ENCODE peak calls at places on chromosomes 11 and 22, in eight cellular contexts. I is thoracic aorta; E is IMR-90; Q is aorta; Y is neural progenitor cell; H is Peyer's patch; P is CD4-positive, alpha-beta T cell; M is caudate nucleus. W is an unnamed sample.

GRCh38 chr11:1545432-1545831 is 26.6 kb downstream of the DUSP8 start:
- DNase-seq in I (no peak), E (no peak), Q (no peak), Y (no peak), H (no peak), P (no peak), M (no peak), W (no peak)

GRCh38 chr11:117918366-117919255 is 10.6 kb downstream of the TMPRSS13 start:
- DNase-seq in I (no peak), E (no peak), Q (no peak), Y (no peak), H (peak), P (no peak), M (no peak), W (no peak)

GRCh38 chr11:120952503-120953229 is 71.2 kb upstream of the TBCEL start:
- DNase-seq in I (peak), E (peak), Q (peak), Y (peak), H (peak), P (peak), M (peak), W (peak)

GRCh38 chr22:22410677-22411076 is 97.9 kb downstream of the ZNF280B start:
- DNase-seq in I (no peak), E (no peak), Q (no peak), Y (no peak), H (no peak), P (no peak), M (no peak), W (no peak)

GRCh38 chr11:69531071-69531716 is 49.7 kb downstream of the LINC01488 start:
- DNase-seq in I (no peak), E (no peak), Q (no peak), Y (no peak), H (no peak), P (no peak), M (no peak), W (no peak)

GRCh38 chr22:37906364-37907008 is 389 bp downstream of the MICALL1 start:
- DNase-seq in I (no peak), E (no peak), Q (no peak), Y (peak), H (peak), P (peak), M (no peak), W (no peak)

GRCh38 chr11:61828629-61829407 is 718 bp downstream of the FADS2 start:
- DNase-seq in I (no peak), E (no peak), Q (peak), Y (peak), H (peak), P (peak), M (no peak), W (no peak)

GRCh38 chr11:122784325-122785155 is 53.8 kb upstream of the CRTAM start:
- DNase-seq in I (peak), E (peak), Q (no peak), Y (no peak), H (no peak), P (no peak), M (no peak), W (no peak)

GRCh38 chr22:32842486-32842885 is 41.0 kb downstream of the TIMP3 start:
- DNase-seq in I (no peak), E (peak), Q (no peak), Y (no peak), H (no peak), P (no peak), M (no peak), W (no peak)

GRCh38 chr11:123775274-123775673 is 21.0 kb upstream of the OR6X1 start:
- DNase-seq in I (no peak), E (no peak), Q (no peak), Y (peak), H (no peak), P (no peak), M (no peak), W (no peak)

GRCh38 chr11:79081441-79082124 is 359.2 kb downstream of the TENM4 start:
- DNase-seq in I (no peak), E (peak), Q (no peak), Y (peak), H (no peak), P (no peak), M (peak), W (no peak)

GRCh38 chr11:110951609-110952008 is 239.4 kb upstream of the ARHGAP20 start:
- DNase-seq in I (no peak), E (no peak), Q (no peak), Y (no peak), H (no peak), P (no peak), M (no peak), W (no peak)

GRCh38 chr22:20117656-20118571 is 888 bp upstream of the TRMT2A start:
- DNase-seq in I (no peak), E (peak), Q (peak), Y (peak), H (no peak), P (peak), M (no peak), W (peak)

GRCh38 chr11:111555255-111555654 is 14.7 kb downstream of the LAYN start:
- DNase-seq in I (no peak), E (peak), Q (no peak), Y (no peak), H (no peak), P (no peak), M (no peak), W (no peak)

GRCh38 chr11:70872950-70873735 is 379.2 kb downstream of the SHANK2 start:
- DNase-seq in I (no peak), E (no peak), Q (no peak), Y (peak), H (no peak), P (no peak), M (no peak), W (no peak)

GRCh38 chr11:57213282-57214086 is 23.6 kb downstream of the APLNR start:
- DNase-seq in I (no peak), E (peak), Q (no peak), Y (peak), H (no peak), P (no peak), M (no peak), W (peak)

GRCh38 chr11:64583296-64584262 is 7.4 kb upstream of the SLC22A12 start:
- DNase-seq in I (no peak), E (no peak), Q (peak), Y (no peak), H (peak), P (no peak), M (no peak), W (no peak)

GRCh38 chr22:48493733-48494132 is 1333.9 kb downstream of the BRD1 start:
- DNase-seq in I (no peak), E (no peak), Q (peak), Y (no peak), H (no peak), P (no peak), M (no peak), W (no peak)

GRCh38 chr11:94524293-94524692 is 12.0 kb downstream of the C11orf97 start:
- DNase-seq in I (no peak), E (no peak), Q (no peak), Y (no peak), H (no peak), P (no peak), M (no peak), W (no peak)

GRCh38 chr11:95459268-95460040 is 228.5 kb upstream of the SESN3 start:
- DNase-seq in I (no peak), E (no peak), Q (no peak), Y (no peak), H (no peak), P (no peak), M (no peak), W (no peak)

GRCh38 chr22:21563912-21564311 is 3.6 kb upstream of the UBE2L3 start:
- DNase-seq in I (no peak), E (no peak), Q (no peak), Y (no peak), H (no peak), P (no peak), M (no peak), W (no peak)

GRCh38 chr22:49449377-49449776 is 378.3 kb downstream of the BRD1 start:
- DNase-seq in I (no peak), E (no peak), Q (no peak), Y (no peak), H (no peak), P (no peak), M (no peak), W (no peak)

GRCh38 chr11:76159983-76160661 is 46.2 kb downstream of the WNT11 start:
- DNase-seq in I (no peak), E (no peak), Q (no peak), Y (no peak), H (no peak), P (no peak), M (no peak), W (no peak)

GRCh38 chr22:27110985-27111451 is 453.6 kb downstream of the MIAT start:
- DNase-seq in I (no peak), E (peak), Q (no peak), Y (peak), H (no peak), P (no peak), M (no peak), W (no peak)

GRCh38 chr11:126282361-126282741 is 542 bp upstream of the TIRAP start:
- DNase-seq in I (no peak), E (peak), Q (peak), Y (peak), H (peak), P (peak), M (no peak), W (no peak)

GRCh38 chr22:42273855-42274451 is 3.5 kb upstream of the TCF20 start:
- DNase-seq in I (no peak), E (no peak), Q (no peak), Y (peak), H (no peak), P (no peak), M (no peak), W (no peak)

GRCh38 chr22:27876684-27877083 is 42.4 kb downstream of the PITPNB start:
- DNase-seq in I (no peak), E (peak), Q (no peak), Y (peak), H (no peak), P (no peak), M (no peak), W (no peak)

GRCh38 chr11:72421351-72421750 is 13.0 kb downstream of the CLPB start:
- DNase-seq in I (no peak), E (peak), Q (no peak), Y (no peak), H (no peak), P (no peak), M (no peak), W (no peak)

GRCh38 chr22:20464096-20464614 is 26.5 kb upstream of the SCARF2 start:
- DNase-seq in I (no peak), E (no peak), Q (no peak), Y (no peak), H (no peak), P (peak), M (no peak), W (no peak)

GRCh38 chr22:27839261-27839660 is 37.7 kb upstream of the MN1 start:
- DNase-seq in I (no peak), E (no peak), Q (no peak), Y (no peak), H (no peak), P (no peak), M (no peak), W (no peak)

GRCh38 chr11:89566972-89567371 is 75.8 kb upstream of the NOX4 start:
- DNase-seq in I (no peak), E (no peak), Q (no peak), Y (no peak), H (no peak), P (no peak), M (no peak), W (no peak)

GRCh38 chr11:3104961-3105790 is 48.0 kb upstream of the CARS1 start:
- DNase-seq in I (no peak), E (no peak), Q (peak), Y (no peak), H (peak), P (no peak), M (no peak), W (no peak)

GRCh38 chr22:33652596-33652995 is 267.7 kb downstream of the LARGE1 start:
- DNase-seq in I (no peak), E (peak), Q (no peak), Y (no peak), H (no peak), P (no peak), M (no peak), W (no peak)

GRCh38 chr22:35568751-35569725 is 28.4 kb downstream of the RASD2 start:
- DNase-seq in I (no peak), E (peak), Q (no peak), Y (no peak), H (no peak), P (no peak), M (no peak), W (no peak)

GRCh38 chr11:57426439-57426753 is 525 bp downstream of the SLC43A3 start:
- DNase-seq in I (no peak), E (no peak), Q (no peak), Y (no peak), H (no peak), P (no peak), M (no peak), W (no peak)

GRCh38 chr11:88246680-88247079 is 71.4 kb upstream of the RAB38 start:
- DNase-seq in I (no peak), E (peak), Q (no peak), Y (no peak), H (no peak), P (no peak), M (no peak), W (no peak)

GRCh38 chr11:116418388-116419041 is 354.3 kb downstream of the BUD13 start:
- DNase-seq in I (no peak), E (no peak), Q (no peak), Y (no peak), H (no peak), P (no peak), M (no peak), W (no peak)

GRCh38 chr22:20159088-20159487 is 8.2 kb upstream of the CCDC188 start:
- DNase-seq in I (no peak), E (no peak), Q (no peak), Y (peak), H (no peak), P (no peak), M (no peak), W (peak)

GRCh38 chr11:118076754-118077281 is at the start of gene TMPRSS4:
- DNase-seq in I (no peak), E (no peak), Q (peak), Y (no peak), H (peak), P (no peak), M (no peak), W (no peak)

GRCh38 chr11:33685061-33685460 is 15.6 kb downstream of the C11orf91 start:
- DNase-seq in I (no peak), E (peak), Q (no peak), Y (no peak), H (no peak), P (no peak), M (no peak), W (no peak)

DNA sequence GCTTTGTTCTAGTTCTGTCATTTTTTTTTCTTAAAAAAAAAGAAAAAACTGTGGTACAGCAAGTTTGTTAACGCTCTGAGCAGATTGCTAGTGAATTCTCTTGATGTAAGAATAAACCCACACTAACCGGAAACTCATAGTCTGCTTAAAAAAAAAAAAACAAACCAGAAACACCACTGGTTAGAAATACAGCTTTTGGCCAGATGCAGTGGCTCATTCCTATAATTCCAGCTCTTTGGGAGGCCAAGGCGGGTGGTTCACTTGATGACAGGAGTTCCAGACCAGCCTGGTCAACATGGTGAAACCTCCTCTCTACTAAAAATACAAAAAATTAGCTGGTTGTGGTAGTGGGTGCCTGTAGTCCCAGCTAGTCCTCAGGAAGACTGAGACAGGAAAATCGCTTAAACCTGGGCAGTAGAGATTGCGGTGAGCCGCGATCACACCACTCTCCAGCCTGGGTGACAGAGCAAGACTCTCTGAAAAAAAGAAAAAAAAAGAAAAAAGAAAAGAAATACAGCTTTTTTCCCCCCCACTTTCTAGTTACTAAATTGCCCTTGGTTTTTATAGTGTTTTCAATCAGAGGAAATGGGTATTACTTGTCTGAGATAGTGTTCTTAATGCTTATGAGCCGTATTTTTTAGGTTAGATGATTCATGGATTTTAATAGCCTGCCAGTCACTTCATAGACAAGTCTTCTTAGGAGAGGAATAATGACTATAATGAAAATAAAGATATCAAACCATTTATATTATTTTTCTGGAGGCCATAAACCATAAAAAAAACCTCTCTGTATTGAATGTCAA is 222.8 kb downstream of the DDX10 start:
- DNase-seq in I (no peak), E (no peak), Q (no peak), Y (no peak), H (no peak), P (no peak), M (no peak), W (no peak)
- H3K27ac ChIP-seq in I (no peak), E (no peak), Q (no peak), Y (no peak), H (no peak), P (no peak), M (no peak), W (no peak)

GRCh38 chr22:46012881-46013281 is 35.9 kb upstream of the WNT7B start:
- DNase-seq in I (no peak), E (no peak), Q (no peak), Y (no peak), H (no peak), P (no peak), M (no peak), W (no peak)

GRCh38 chr22:46010951-46011626 is 34.1 kb upstream of the WNT7B start:
- DNase-seq in I (no peak), E (no peak), Q (no peak), Y (no peak), H (peak), P (no peak), M (peak), W (no peak)

GRCh38 chr22:46011627-46012181 is 34.7 kb upstream of the WNT7B start:
- DNase-seq in I (no peak), E (no peak), Q (no peak), Y (no peak), H (peak), P (no peak), M (no peak), W (no peak)

GRCh38 chr22:46013460-46014416 is 36.8 kb upstream of the WNT7B start:
- DNase-seq in I (peak), E (peak), Q (peak), Y (peak), H (peak), P (peak), M (peak), W (peak)

DNA sequence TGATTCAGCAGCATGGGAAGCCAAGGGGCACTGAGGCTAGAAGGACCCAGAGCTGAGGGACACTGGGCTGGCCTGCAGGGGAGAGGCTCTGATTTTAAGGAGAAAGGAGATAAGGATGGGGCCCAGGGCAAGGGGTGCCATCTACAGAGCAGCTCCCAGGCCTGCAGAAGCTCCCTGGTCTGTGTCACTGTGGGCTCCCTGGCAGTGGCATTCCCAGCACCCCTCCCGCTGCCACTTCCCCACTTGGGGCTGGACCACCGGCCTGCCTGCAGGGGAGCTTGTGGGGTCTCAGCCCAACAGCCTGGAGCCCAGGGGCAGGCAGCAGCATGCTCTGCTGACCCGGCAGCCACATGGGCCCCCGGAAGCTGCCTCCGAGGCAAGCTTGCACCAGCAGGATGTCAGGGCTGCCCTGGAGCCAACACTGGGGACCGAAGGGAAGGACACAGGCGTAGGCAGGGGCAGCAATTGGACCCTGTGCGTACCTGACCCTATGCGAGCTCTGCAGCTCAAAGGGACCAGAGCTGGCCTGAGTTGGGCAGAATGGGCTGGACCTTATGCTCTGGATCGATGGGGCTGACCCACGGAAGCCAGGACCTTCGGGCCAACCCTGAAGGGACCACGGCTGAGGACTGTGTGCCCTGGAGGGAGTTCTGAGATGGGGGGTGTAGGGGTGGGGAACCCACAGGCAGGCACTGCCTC is 35.4 kb upstream of the WNT7B start:
- DNase-seq in I (no peak), E (no peak), Q (no peak), Y (no peak), H (peak), P (no peak), M (no peak), W (no peak)
- H3K27ac ChIP-seq in I (peak), E (no peak), Q (peak), Y (no peak), H (no peak), P (no peak), M (peak), W (no peak)

GRCh38 chr22:36858966-36859365 is 1.8 kb upstream of the NCF4 start:
- DNase-seq in I (no peak), E (no peak), Q (no peak), Y (no peak), H (no peak), P (no peak), M (no peak), W (no peak)
- H3K27ac ChIP-seq in I (no peak), E (no peak), Q (no peak), Y (no peak), H (no peak), P (no peak), M (no peak), W (peak)

GRCh38 chr22:39179401-39179827 is 26.9 kb upstream of the CBX7 start:
- DNase-seq in I (no peak), E (no peak), Q (no peak), Y (peak), H (no peak), P (no peak), M (no peak), W (no peak)

GRCh38 chr22:39176673-39177455 is 24.4 kb upstream of the CBX7 start:
- DNase-seq in I (no peak), E (no peak), Q (no peak), Y (no peak), H (no peak), P (no peak), M (no peak), W (no peak)

GRCh38 chr22:39177456-39177775 is 24.9 kb upstream of the CBX7 start:
- DNase-seq in I (no peak), E (no peak), Q (no peak), Y (no peak), H (no peak), P (no peak), M (no peak), W (no peak)

GRCh38 chr22:39178206-39179111 is 26.0 kb upstream of the CBX7 start:
- DNase-seq in I (no peak), E (peak), Q (no peak), Y (no peak), H (no peak), P (no peak), M (no peak), W (no peak)

DNA sequence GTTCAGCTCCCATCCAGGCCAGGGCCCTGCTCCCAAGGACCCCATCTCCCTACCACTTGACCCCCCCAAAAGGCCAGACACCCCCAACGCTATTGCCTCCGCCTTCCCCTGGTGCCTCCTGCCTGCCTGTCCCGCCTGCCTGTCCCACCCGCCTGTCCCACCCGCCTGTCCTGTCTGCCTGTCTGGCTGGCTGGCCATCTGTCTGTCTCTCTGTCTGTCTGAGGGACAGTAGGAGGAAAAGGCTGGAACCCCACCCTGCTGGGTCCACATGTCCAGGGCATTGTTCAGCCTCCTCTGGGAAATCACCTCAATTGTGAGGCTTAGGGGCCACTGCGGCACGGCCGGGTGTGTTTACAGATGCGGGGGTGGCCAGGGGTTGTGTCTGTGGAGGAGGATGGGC is 25.3 kb upstream of the CBX7 start:
- DNase-seq in I (no peak), E (no peak), Q (no peak), Y (no peak), H (no peak), P (no peak), M (no peak), W (no peak)
- H3K27ac ChIP-seq in I (no peak), E (peak), Q (no peak), Y (no peak), H (no peak), P (peak), M (no peak), W (no peak)